ENCODE peak calls at places on chromosome X, in eight cellular contexts. G, P, E, Y, Z, K, O and F are unnamed samples.

GRCh38 chrX:111352424-111352823 is 59.6 kb downstream of the DCX start:
- DNase-seq in P (no peak), K (no peak), O (peak), Z (no peak), Y (no peak), G (no peak), E (no peak), F (peak)

GRCh38 chrX:138885886-138886285 is 174.4 kb upstream of the FGF13 start:
- DNase-seq in Z (no peak), G (no peak), Y (no peak), O (no peak), P (no peak), E (no peak), K (no peak), F (no peak)

GRCh38 chrX:153539171-153539978 is 21.9 kb downstream of the ATP2B3 start:
- DNase-seq in O (no peak), P (peak), Y (peak), G (peak), K (peak), Z (peak), E (peak), F (peak)

GRCh38 chrX:24676403-24677024 is 17.2 kb upstream of the POLA1 start:
- DNase-seq in Y (no peak), G (peak), Z (no peak), O (no peak), E (no peak), P (no peak), K (no peak), F (no peak)

GRCh38 chrX:74451450-74452198 is 30.3 kb downstream of the SLC16A2 start:
- DNase-seq in P (no peak), Y (no peak), O (no peak), E (no peak), Z (no peak), G (no peak), K (no peak), F (no peak)

GRCh38 chrX:118675966-118676349 is 51.4 kb upstream of the IL13RA1 start:
- DNase-seq in G (no peak), O (no peak), Z (no peak), K (no peak), P (no peak), E (no peak), Y (no peak), F (no peak)

GRCh38 chrX:50067435-50068292 is 133.1 kb downstream of the AKAP4 start:
- DNase-seq in G (no peak), K (no peak), P (no peak), O (peak), Y (peak), E (no peak), Z (peak), F (peak)

GRCh38 chrX:152898442-152898841 is 575 bp downstream of the ZNF185 start:
- DNase-seq in P (no peak), Z (no peak), O (no peak), E (no peak), Y (no peak), K (peak), G (no peak), F (no peak)

GRCh38 chrX:118459494-118459893 is 36.1 kb upstream of the DOCK11 start:
- DNase-seq in E (no peak), Z (no peak), Y (peak), P (peak), K (peak), G (peak), O (peak), F (peak)

GRCh38 chrX:276588-277171 is 4.5 kb upstream of the PLCXD1 start:
- DNase-seq in G (peak), P (no peak), K (no peak), O (no peak), Y (no peak), E (no peak), Z (peak), F (no peak)

GRCh38 chrX:68146054-68146453 is 287.2 kb downstream of the OPHN1 start:
- DNase-seq in E (no peak), Y (peak), Z (no peak), O (no peak), K (no peak), G (no peak), P (no peak), F (no peak)

GRCh38 chrX:26286836-26287235 is 70.9 kb downstream of the MAGEB5 start:
- DNase-seq in P (no peak), Z (no peak), O (no peak), K (no peak), E (no peak), G (no peak), Y (no peak), F (no peak)

GRCh38 chrX:15143050-15143824 is 126.6 kb downstream of the ASB9 start:
- DNase-seq in Z (peak), Y (peak), K (peak), O (peak), E (peak), G (peak), P (no peak), F (no peak)

GRCh38 chrX:57929373-57929772 is 19.1 kb upstream of the ZXDA start:
- DNase-seq in P (no peak), O (no peak), G (no peak), Y (no peak), E (no peak), Z (no peak), K (no peak), F (peak)

GRCh38 chrX:124504106-124504983 is 158.0 kb downstream of the SH2D1A start:
- DNase-seq in Y (no peak), Z (no peak), P (no peak), E (no peak), G (no peak), K (no peak), O (no peak), F (no peak)

GRCh38 chrX:133776072-133776471 is 209.3 kb downstream of the GPC3 start:
- DNase-seq in E (peak), Y (no peak), K (peak), Z (peak), P (no peak), O (no peak), G (peak), F (no peak)

GRCh38 chrX:153800177-153800722 is 5.8 kb downstream of the SSR4 start:
- DNase-seq in Y (no peak), K (no peak), G (no peak), Z (no peak), P (no peak), E (no peak), O (no peak), F (no peak)